ENCODE peak calls at places on chromosomes 5 and 9, in six cellular contexts. One of them, this sample, is unnamed.

GRCh38 chr5:53262348-53262970 is 152.9 kb upstream of the MOCS2 start:
- DNase-seq in endothelial cell of umbilical vein: peak
- DNase-seq in SK-N-SH: peak
- DNase-seq in Karpas-422: peak
- DNase-seq in HCT116: peak
- DNase-seq in HepG2: peak
- DNase-seq in this sample: peak

GRCh38 chr9:17057729-17058128 is 77.1 kb upstream of the CNTLN start:
- DNase-seq in HepG2: peak
- DNase-seq in SK-N-SH: no peak
- DNase-seq in Karpas-422: no peak
- DNase-seq in HCT116: no peak
- DNase-seq in endothelial cell of umbilical vein: no peak
- DNase-seq in this sample: no peak

GRCh38 chr9:121678501-121679022 is 27.1 kb downstream of the DAB2IP start:
- DNase-seq in Karpas-422: no peak
- DNase-seq in endothelial cell of umbilical vein: no peak
- DNase-seq in HCT116: no peak
- DNase-seq in SK-N-SH: no peak
- DNase-seq in HepG2: no peak
- DNase-seq in this sample: no peak

GRCh38 chr5:137058089-137058488 is 441.0 kb downstream of the SPOCK1 start:
- DNase-seq in HCT116: no peak
- DNase-seq in HepG2: no peak
- DNase-seq in Karpas-422: no peak
- DNase-seq in endothelial cell of umbilical vein: no peak
- DNase-seq in SK-N-SH: peak
- DNase-seq in this sample: no peak

GRCh38 chr5:134114886-134115805 is 665 bp downstream of the TCF7 start:
- DNase-seq in SK-N-SH: peak
- DNase-seq in endothelial cell of umbilical vein: no peak
- DNase-seq in Karpas-422: no peak
- DNase-seq in HepG2: peak
- DNase-seq in HCT116: no peak
- DNase-seq in this sample: peak

GRCh38 chr9:71761938-71762353 is 6.4 kb downstream of the CEMIP2 start:
- DNase-seq in HepG2: no peak
- DNase-seq in SK-N-SH: no peak
- DNase-seq in endothelial cell of umbilical vein: no peak
- DNase-seq in Karpas-422: no peak
- DNase-seq in HCT116: no peak
- DNase-seq in this sample: no peak

GRCh38 chr9:135512904-135513303 is 8.3 kb upstream of the LCN1 start:
- DNase-seq in HCT116: no peak
- DNase-seq in endothelial cell of umbilical vein: no peak
- DNase-seq in HepG2: no peak
- DNase-seq in SK-N-SH: no peak
- DNase-seq in Karpas-422: no peak
- DNase-seq in this sample: no peak

GRCh38 chr5:109805882-109806281 is 116.2 kb downstream of the MAN2A1 start:
- DNase-seq in HCT116: no peak
- DNase-seq in SK-N-SH: no peak
- DNase-seq in Karpas-422: no peak
- DNase-seq in HepG2: no peak
- DNase-seq in endothelial cell of umbilical vein: no peak
- DNase-seq in this sample: peak

GRCh38 chr5:175572922-175573321 is 84.9 kb upstream of the HRH2 start:
- DNase-seq in HCT116: no peak
- DNase-seq in endothelial cell of umbilical vein: no peak
- DNase-seq in Karpas-422: no peak
- DNase-seq in HepG2: peak
- DNase-seq in SK-N-SH: no peak
- DNase-seq in this sample: no peak

GRCh38 chr5:177545487-177546261 is 8.7 kb downstream of the FAM193B start:
- DNase-seq in Karpas-422: no peak
- DNase-seq in HepG2: no peak
- DNase-seq in HCT116: no peak
- DNase-seq in endothelial cell of umbilical vein: no peak
- DNase-seq in SK-N-SH: no peak
- DNase-seq in this sample: no peak

GRCh38 chr9:21993007-21993406 is 1.2 kb downstream of the CDKN2A start:
- DNase-seq in HepG2: no peak
- DNase-seq in endothelial cell of umbilical vein: no peak
- DNase-seq in HCT116: no peak
- DNase-seq in SK-N-SH: no peak
- DNase-seq in Karpas-422: peak
- DNase-seq in this sample: no peak

GRCh38 chr5:107104774-107105050 is 566.0 kb downstream of the EFNA5 start:
- DNase-seq in endothelial cell of umbilical vein: no peak
- DNase-seq in HCT116: no peak
- DNase-seq in SK-N-SH: no peak
- DNase-seq in HepG2: no peak
- DNase-seq in Karpas-422: no peak
- DNase-seq in this sample: no peak

GRCh38 chr5:151870820-151871219 is 53.8 kb downstream of the GLRA1 start:
- DNase-seq in HCT116: no peak
- DNase-seq in endothelial cell of umbilical vein: no peak
- DNase-seq in SK-N-SH: no peak
- DNase-seq in Karpas-422: no peak
- DNase-seq in HepG2: no peak
- DNase-seq in this sample: no peak

GRCh38 chr5:1040571-1040970 is 32.0 kb downstream of the NKD2 start:
- DNase-seq in Karpas-422: no peak
- DNase-seq in HCT116: no peak
- DNase-seq in HepG2: no peak
- DNase-seq in SK-N-SH: no peak
- DNase-seq in endothelial cell of umbilical vein: no peak
- DNase-seq in this sample: no peak

GRCh38 chr5:26807231-26808199 is 230.9 kb downstream of the CDH9 start:
- DNase-seq in endothelial cell of umbilical vein: no peak
- DNase-seq in SK-N-SH: no peak
- DNase-seq in HepG2: no peak
- DNase-seq in Karpas-422: no peak
- DNase-seq in HCT116: no peak
- DNase-seq in this sample: no peak

GRCh38 chr9:17519761-17520160 is 59.1 kb upstream of the SH3GL2 start:
- DNase-seq in Karpas-422: no peak
- DNase-seq in HCT116: no peak
- DNase-seq in HepG2: no peak
- DNase-seq in SK-N-SH: no peak
- DNase-seq in endothelial cell of umbilical vein: peak
- DNase-seq in this sample: no peak

GRCh38 chr9:91677354-91677753 is 253.7 kb upstream of the NFIL3 start:
- DNase-seq in Karpas-422: no peak
- DNase-seq in endothelial cell of umbilical vein: no peak
- DNase-seq in SK-N-SH: no peak
- DNase-seq in HCT116: no peak
- DNase-seq in HepG2: no peak
- DNase-seq in this sample: no peak

GRCh38 chr9:23798325-23798724 is 27.7 kb downstream of the ELAVL2 start:
- DNase-seq in HepG2: no peak
- DNase-seq in Karpas-422: no peak
- DNase-seq in SK-N-SH: no peak
- DNase-seq in endothelial cell of umbilical vein: no peak
- DNase-seq in HCT116: no peak
- DNase-seq in this sample: no peak

GRCh38 chr9:18692240-18692639 is 218.3 kb downstream of the ADAMTSL1 start:
- DNase-seq in HCT116: no peak
- DNase-seq in Karpas-422: no peak
- DNase-seq in endothelial cell of umbilical vein: no peak
- DNase-seq in SK-N-SH: no peak
- DNase-seq in HepG2: no peak
- DNase-seq in this sample: no peak

GRCh38 chr9:37293664-37294524 is 128.6 kb upstream of the GRHPR start:
- DNase-seq in SK-N-SH: peak
- DNase-seq in HCT116: no peak
- DNase-seq in Karpas-422: peak
- DNase-seq in endothelial cell of umbilical vein: peak
- DNase-seq in HepG2: no peak
- DNase-seq in this sample: peak

GRCh38 chr5:168607946-168608345 is 28.8 kb upstream of the PANK3 start:
- DNase-seq in Karpas-422: no peak
- DNase-seq in HepG2: no peak
- DNase-seq in HCT116: no peak
- DNase-seq in SK-N-SH: no peak
- DNase-seq in endothelial cell of umbilical vein: no peak
- DNase-seq in this sample: no peak

GRCh38 chr5:111262153-111262552 is 38.0 kb downstream of the CAMK4 start:
- DNase-seq in SK-N-SH: no peak
- DNase-seq in HepG2: no peak
- DNase-seq in HCT116: no peak
- DNase-seq in Karpas-422: no peak
- DNase-seq in endothelial cell of umbilical vein: no peak
- DNase-seq in this sample: no peak

GRCh38 chr9:70220216-70220615 is 38.6 kb upstream of the SMC5 start:
- DNase-seq in endothelial cell of umbilical vein: no peak
- DNase-seq in HepG2: no peak
- DNase-seq in SK-N-SH: no peak
- DNase-seq in Karpas-422: no peak
- DNase-seq in HCT116: no peak
- DNase-seq in this sample: no peak

GRCh38 chr5:123545506-123545905 is 33.5 kb downstream of the CSNK1G3 start:
- DNase-seq in HepG2: no peak
- DNase-seq in SK-N-SH: no peak
- DNase-seq in endothelial cell of umbilical vein: peak
- DNase-seq in HCT116: no peak
- DNase-seq in Karpas-422: peak
- DNase-seq in this sample: peak

GRCh38 chr5:87127956-87128687 is 139.6 kb upstream of the RASA1 start:
- DNase-seq in HCT116: no peak
- DNase-seq in HepG2: no peak
- DNase-seq in Karpas-422: no peak
- DNase-seq in SK-N-SH: no peak
- DNase-seq in endothelial cell of umbilical vein: no peak
- DNase-seq in this sample: no peak

GRCh38 chr9:137127301-137128157 is 11.4 kb upstream of the GRIN1 start:
- DNase-seq in Karpas-422: peak
- DNase-seq in SK-N-SH: no peak
- DNase-seq in endothelial cell of umbilical vein: peak
- DNase-seq in HepG2: peak
- DNase-seq in HCT116: no peak
- DNase-seq in this sample: no peak

GRCh38 chr5:174724484-174725260 is at the start of gene MSX2:
- DNase-seq in Karpas-422: no peak
- DNase-seq in endothelial cell of umbilical vein: peak
- DNase-seq in HCT116: peak
- DNase-seq in SK-N-SH: peak
- DNase-seq in HepG2: no peak
- DNase-seq in this sample: peak

GRCh38 chr9:134657666-134658377 is 16.2 kb downstream of the COL5A1 start:
- DNase-seq in endothelial cell of umbilical vein: no peak
- DNase-seq in SK-N-SH: no peak
- DNase-seq in HCT116: no peak
- DNase-seq in Karpas-422: peak
- DNase-seq in HepG2: no peak
- DNase-seq in this sample: no peak

GRCh38 chr9:92278117-92278516 is 15.4 kb downstream of the IARS1 start:
- DNase-seq in endothelial cell of umbilical vein: no peak
- DNase-seq in Karpas-422: no peak
- DNase-seq in HCT116: no peak
- DNase-seq in SK-N-SH: no peak
- DNase-seq in HepG2: no peak
- DNase-seq in this sample: no peak

GRCh38 chr5:155274484-155274883 is 260.9 kb downstream of the KIF4B start:
- DNase-seq in SK-N-SH: no peak
- DNase-seq in endothelial cell of umbilical vein: no peak
- DNase-seq in Karpas-422: no peak
- DNase-seq in HepG2: no peak
- DNase-seq in HCT116: no peak
- DNase-seq in this sample: peak
- H3K4me2 ChIP-seq in SK-N-SH: no peak
- H3K4me2 ChIP-seq in endothelial cell of umbilical vein: no peak
- H3K4me2 ChIP-seq in Karpas-422: no peak
- H3K4me2 ChIP-seq in HepG2: no peak
- H3K4me2 ChIP-seq in HCT116: no peak
- H3K4me2 ChIP-seq in this sample: peak

GRCh38 chr5:173686950-173687349 is 70.5 kb upstream of the BOD1 start:
- DNase-seq in HepG2: no peak
- DNase-seq in HCT116: no peak
- DNase-seq in Karpas-422: no peak
- DNase-seq in endothelial cell of umbilical vein: no peak
- DNase-seq in SK-N-SH: no peak
- DNase-seq in this sample: no peak
- H3K4me2 ChIP-seq in HepG2: no peak
- H3K4me2 ChIP-seq in HCT116: no peak
- H3K4me2 ChIP-seq in Karpas-422: no peak
- H3K4me2 ChIP-seq in endothelial cell of umbilical vein: no peak
- H3K4me2 ChIP-seq in SK-N-SH: no peak
- H3K4me2 ChIP-seq in this sample: no peak

GRCh38 chr5:6716634-6717149 is 3.5 kb downstream of the TENT4A start:
- DNase-seq in HepG2: no peak
- DNase-seq in SK-N-SH: no peak
- DNase-seq in Karpas-422: no peak
- DNase-seq in endothelial cell of umbilical vein: no peak
- DNase-seq in HCT116: no peak
- DNase-seq in this sample: no peak
- H3K4me2 ChIP-seq in HepG2: peak
- H3K4me2 ChIP-seq in SK-N-SH: peak
- H3K4me2 ChIP-seq in Karpas-422: peak
- H3K4me2 ChIP-seq in endothelial cell of umbilical vein: peak
- H3K4me2 ChIP-seq in HCT116: peak
- H3K4me2 ChIP-seq in this sample: peak

GRCh38 chr5:88840497-88840896 is 42.5 kb downstream of the MEF2C start:
- DNase-seq in SK-N-SH: no peak
- DNase-seq in HCT116: no peak
- DNase-seq in Karpas-422: no peak
- DNase-seq in endothelial cell of umbilical vein: no peak
- DNase-seq in HepG2: no peak
- DNase-seq in this sample: no peak

GRCh38 chr5:88838500-88838899 is 44.5 kb downstream of the MEF2C start:
- DNase-seq in Karpas-422: no peak
- DNase-seq in HCT116: no peak
- DNase-seq in endothelial cell of umbilical vein: no peak
- DNase-seq in HepG2: no peak
- DNase-seq in SK-N-SH: no peak
- DNase-seq in this sample: no peak

GRCh38 chr5:88839238-88839637 is 43.7 kb downstream of the MEF2C start:
- DNase-seq in endothelial cell of umbilical vein: no peak
- DNase-seq in SK-N-SH: no peak
- DNase-seq in HepG2: no peak
- DNase-seq in Karpas-422: peak
- DNase-seq in HCT116: no peak
- DNase-seq in this sample: no peak

GRCh38 chr5:88842784-88843183 is 40.2 kb downstream of the MEF2C start:
- DNase-seq in Karpas-422: peak
- DNase-seq in HCT116: no peak
- DNase-seq in endothelial cell of umbilical vein: no peak
- DNase-seq in HepG2: no peak
- DNase-seq in SK-N-SH: no peak
- DNase-seq in this sample: no peak

DNA sequence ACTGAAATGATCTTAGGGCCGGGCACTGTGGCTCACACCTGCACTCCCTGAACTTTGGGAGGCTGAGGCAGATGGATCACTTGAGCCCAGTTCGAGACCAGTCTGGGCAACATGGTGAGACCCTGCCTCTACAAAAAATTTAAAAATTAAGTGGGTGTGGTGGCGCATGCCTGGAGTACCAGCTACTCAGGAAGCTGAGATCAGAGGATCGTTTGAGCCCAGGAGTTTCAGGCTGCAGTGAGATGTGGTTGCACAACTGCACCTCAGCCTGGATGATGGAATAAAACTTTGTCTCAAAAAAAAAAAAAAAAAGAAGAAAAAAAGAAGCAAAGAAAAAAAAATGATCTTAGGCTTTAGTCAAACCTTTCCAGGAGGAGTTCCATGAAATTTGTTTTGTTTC is 41.8 kb downstream of the MEF2C start:
- DNase-seq in SK-N-SH: no peak
- DNase-seq in HepG2: no peak
- DNase-seq in endothelial cell of umbilical vein: no peak
- DNase-seq in HCT116: no peak
- DNase-seq in Karpas-422: no peak
- DNase-seq in this sample: no peak
- H3K4me2 ChIP-seq in SK-N-SH: no peak
- H3K4me2 ChIP-seq in HepG2: no peak
- H3K4me2 ChIP-seq in endothelial cell of umbilical vein: no peak
- H3K4me2 ChIP-seq in HCT116: no peak
- H3K4me2 ChIP-seq in Karpas-422: peak
- H3K4me2 ChIP-seq in this sample: no peak

This sample was measured in neural progenitor cell.